ENCODE peak calls at places on chromosome 17, in seven cellular contexts. I is endodermal cell, H is IMR-90, R is Caco-2, U is left ventricle myocardium inferior, Z is A673, X is colonic mucosa. J is an unnamed sample.

GRCh38 chr17:31435581-31435980 is 44.1 kb downstream of the RAB11FIP4 start:
- DNase-seq in I (no peak), H (no peak), R (no peak), U (no peak), Z (no peak), X (no peak), J (no peak)

GRCh38 chr17:76485569-76485968 is 15.7 kb downstream of the RHBDF2 start:
- DNase-seq in I (no peak), H (no peak), R (no peak), U (no peak), Z (no peak), X (no peak), J (no peak)

GRCh38 chr17:56141046-56141839 is 12.0 kb upstream of the ANKFN1 start:
- DNase-seq in I (no peak), H (peak; percentile 45), R (no peak), U (no peak), Z (no peak), X (no peak), J (no peak)

GRCh38 chr17:59378621-59379194 is 47.3 kb downstream of the YPEL2 start:
- DNase-seq in I (peak; percentile 69), H (peak; percentile 82), R (no peak), U (no peak), Z (no peak), X (peak; percentile 71), J (peak; percentile 80)

GRCh38 chr17:40909755-40910154 is 24.7 kb upstream of the KRT20 start:
- DNase-seq in I (no peak), H (peak; percentile 85), R (peak; percentile 54), U (no peak), Z (peak; percentile 44), X (no peak), J (peak; percentile 73)

GRCh38 chr17:82793974-82794620 is 42.2 kb downstream of the TBCD start:
- DNase-seq in I (no peak), H (no peak), R (no peak), U (no peak), Z (no peak), X (no peak), J (no peak)

GRCh38 chr17:17387461-17388362 is 84.5 kb downstream of the NT5M start:
- DNase-seq in I (peak; percentile 96), H (no peak), R (peak; percentile 86), U (no peak), Z (no peak), X (peak; percentile 78), J (no peak)

GRCh38 chr17:34090593-34090992 is 164.5 kb upstream of the CCL2 start:
- DNase-seq in I (no peak), H (no peak), R (no peak), U (no peak), Z (no peak), X (no peak), J (no peak)

GRCh38 chr17:76524598-76525512 is 12.7 kb downstream of the CYGB start:
- DNase-seq in I (no peak), H (peak; percentile 55), R (no peak), U (peak; percentile 81), Z (no peak), X (peak; percentile 69), J (no peak)

GRCh38 chr17:45431531-45432404 is 902 bp downstream of the ARHGAP27 start:
- DNase-seq in I (peak; percentile 99), H (peak; percentile 31), R (peak; percentile 97), U (peak; percentile 56), Z (peak; percentile 61), X (peak; percentile 96), J (no peak)

GRCh38 chr17:78716814-78717393 is 65.2 kb downstream of the CYTH1 start:
- DNase-seq in I (peak; percentile 52), H (peak; percentile 22), R (no peak), U (peak; percentile 76), Z (peak; percentile 59), X (peak; percentile 83), J (no peak)

GRCh38 chr17:81020767-81021497 is 14.0 kb upstream of the BAIAP2 start:
- DNase-seq in I (no peak), H (peak; percentile 34), R (no peak), U (peak; percentile 74), Z (no peak), X (peak; percentile 83), J (no peak)

GRCh38 chr17:38942641-38943040 is 17.2 kb downstream of the LASP1NB start:
- DNase-seq in I (no peak), H (no peak), R (no peak), U (no peak), Z (no peak), X (no peak), J (no peak)

GRCh38 chr17:38667099-38667786 is 7.5 kb downstream of the EPOP start:
- DNase-seq in I (peak; percentile 94), H (peak; percentile 70), R (peak; percentile 86), U (peak; percentile 49), Z (peak; percentile 64), X (peak; percentile 65), J (no peak)

GRCh38 chr17:29844339-29845048 is 85.5 kb downstream of the SSH2 start:
- DNase-seq in I (no peak), H (no peak), R (no peak), U (no peak), Z (peak; percentile 78), X (no peak), J (no peak)

GRCh38 chr17:58968662-58969061 is 138.0 kb downstream of the TRIM37 start:
- DNase-seq in I (no peak), H (peak; percentile 12), R (no peak), U (no peak), Z (no peak), X (no peak), J (no peak)

GRCh38 chr17:68182940-68183551 is 64.8 kb upstream of the AMZ2 start:
- DNase-seq in I (peak; percentile 88), H (no peak), R (no peak), U (no peak), Z (no peak), X (no peak), J (no peak)

GRCh38 chr17:27985306-27985705 is 57.2 kb upstream of the NLK start:
- DNase-seq in I (no peak), H (no peak), R (no peak), U (peak; percentile 18), Z (peak; percentile 92), X (no peak), J (no peak)

GRCh38 chr17:80899402-80900268 is 92.0 kb upstream of the CHMP6 start:
- DNase-seq in I (peak; percentile 96), H (peak; percentile 16), R (peak; percentile 51), U (no peak), Z (peak; percentile 51), X (no peak), J (no peak)

GRCh38 chr17:50103252-50103651 is 8.1 kb downstream of the PDK2 start:
- DNase-seq in I (no peak), H (no peak), R (no peak), U (no peak), Z (no peak), X (no peak), J (no peak)

GRCh38 chr17:50101346-50102163 is 6.4 kb downstream of the PDK2 start:
- DNase-seq in I (peak; percentile 90), H (peak; percentile 26), R (no peak), U (peak; percentile 70), Z (no peak), X (peak; percentile 89), J (no peak)

GRCh38 chr17:50102164-50102991 is 7.2 kb downstream of the PDK2 start:
- DNase-seq in I (no peak), H (no peak), R (no peak), U (peak; percentile 82), Z (no peak), X (peak; percentile 96), J (no peak)

GRCh38 chr17:50105811-50106210 is 10.7 kb downstream of the PDK2 start:
- DNase-seq in I (no peak), H (no peak), R (no peak), U (no peak), Z (no peak), X (no peak), J (no peak)

GRCh38 chr17:50103941-50104340 is 8.8 kb downstream of the PDK2 start:
- DNase-seq in I (no peak), H (no peak), R (no peak), U (no peak), Z (no peak), X (no peak), J (no peak)
- H3K36me3 ChIP-seq in I (no peaks in the 10 kb centered on the region), H (peaks cover 21% of the 10 kb centered on the region), R (no peaks in the 10 kb centered on the region), U (peaks cover 66% of the 10 kb centered on the region), Z (no peaks in the 10 kb centered on the region), X (no peaks in the 10 kb centered on the region), J (peaks cover 23% of the 10 kb centered on the region)

GRCh38 chr17:32894245-32894644 is 17.3 kb upstream of the MYO1D start:
- DNase-seq in I (no peak), H (no peak), R (no peak), U (no peak), Z (no peak), X (peak; percentile 11), J (no peak)
- TF ChIP-seq CTCF in I (no peak), H (no peak), R (no peak), U (no peak), Z (no peak), X (no peak), J (no peak)

GRCh38 chr17:43025290-43025657 is 243 bp downstream of the RND2 start:
- DNase-seq in I (no peak), H (no peak), R (no peak), U (no peak), Z (no peak), X (no peak), J (no peak)
- H3K4me3 ChIP-seq in I (peak overlapping the region; percentile 84), H (peak overlapping the region; percentile 42), R (peak overlapping the region; percentile 27), U (peak overlapping the region; percentile 70), Z (peak overlapping the region; percentile 55), X (peak overlapping the region; percentile 49), J (peak overlapping the region; percentile 50)

GRCh38 chr17:8496081-8496480 is 60.4 kb downstream of the NDEL1 start:
- DNase-seq in I (no peak), H (no peak), R (no peak), U (no peak), Z (no peak), X (no peak), J (no peak)
- H3K36me3 ChIP-seq in I (peaks cover 97% of the 10 kb centered on the region), H (peaks cover 63% of the 10 kb centered on the region), R (no peaks in the 10 kb centered on the region), U (peaks cover 92% of the 10 kb centered on the region), Z (peaks cover 82% of the 10 kb centered on the region), X (no peaks in the 10 kb centered on the region), J (peaks cover 35% of the 10 kb centered on the region)

GRCh38 chr17:50507871-50508572 is at the start of gene MYCBPAP:
- DNase-seq in I (peak; percentile 93), H (peak; percentile 68), R (peak; percentile 92), U (peak; percentile 86), Z (peak; percentile 79), X (peak; percentile 87), J (no peak)
- TF ChIP-seq CTCF in I (peak; percentile 30), H (peak; percentile 9), R (peak; percentile 53), U (peak; percentile 27), Z (peak; percentile 34), X (no peak), J (peak; percentile 33)

J was measured in BJ.